ENCODE peak calls at places on chromosome 17, in nine cellular contexts. One of them, this sample, is unnamed.

GRCh38 chr17:45123930-45124796 is 8.2 kb downstream of the PLCD3 start:
- DNase-seq in neural progenitor cell: no peak
- DNase-seq in CD8-positive, alpha-beta memory T cell: no peak
- DNase-seq in uterus: peak; percentile 89
- DNase-seq in esophagus squamous epithelium: no peak
- DNase-seq in fibroblast of lung: peak; percentile 94
- DNase-seq in heart left ventricle: peak; percentile 38
- DNase-seq in neuronal stem cell: no peak
- DNase-seq in H9: peak; percentile 75
- DNase-seq in this sample: no peak

GRCh38 chr17:79095345-79096055 is 20.9 kb downstream of the ENGASE start:
- DNase-seq in neural progenitor cell: no peak
- DNase-seq in CD8-positive, alpha-beta memory T cell: no peak
- DNase-seq in heart left ventricle: no peak
- DNase-seq in neuronal stem cell: no peak
- DNase-seq in H9: no peak
- DNase-seq in fibroblast of lung: no peak
- DNase-seq in esophagus squamous epithelium: no peak
- DNase-seq in uterus: no peak
- DNase-seq in this sample: no peak

GRCh38 chr17:17681744-17682292 is 560 bp downstream of the RAI1 start:
- DNase-seq in heart left ventricle: peak; percentile 64
- DNase-seq in H9: no peak
- DNase-seq in fibroblast of lung: peak; percentile 30
- DNase-seq in neuronal stem cell: no peak
- DNase-seq in uterus: peak; percentile 55
- DNase-seq in esophagus squamous epithelium: no peak
- DNase-seq in CD8-positive, alpha-beta memory T cell: peak; percentile 43
- DNase-seq in neural progenitor cell: peak; percentile 68
- DNase-seq in this sample: peak; percentile 27

GRCh38 chr17:42059815-42060214 is 9.4 kb upstream of the C17orf113 start:
- DNase-seq in H9: no peak
- DNase-seq in CD8-positive, alpha-beta memory T cell: no peak
- DNase-seq in uterus: no peak
- DNase-seq in heart left ventricle: no peak
- DNase-seq in neural progenitor cell: peak; percentile 1
- DNase-seq in fibroblast of lung: no peak
- DNase-seq in esophagus squamous epithelium: no peak
- DNase-seq in neuronal stem cell: no peak
- DNase-seq in this sample: no peak

GRCh38 chr17:75843577-75844529 is at the start of gene UNC13D:
- DNase-seq in fibroblast of lung: no peak
- DNase-seq in esophagus squamous epithelium: no peak
- DNase-seq in uterus: no peak
- DNase-seq in neural progenitor cell: no peak
- DNase-seq in CD8-positive, alpha-beta memory T cell: peak; percentile 69
- DNase-seq in H9: peak; percentile 60
- DNase-seq in heart left ventricle: no peak
- DNase-seq in neuronal stem cell: no peak
- DNase-seq in this sample: peak; percentile 39

GRCh38 chr17:75698659-75699058 is 22.6 kb upstream of the ITGB4 start:
- DNase-seq in heart left ventricle: no peak
- DNase-seq in neuronal stem cell: no peak
- DNase-seq in uterus: no peak
- DNase-seq in H9: no peak
- DNase-seq in CD8-positive, alpha-beta memory T cell: no peak
- DNase-seq in esophagus squamous epithelium: no peak
- DNase-seq in neural progenitor cell: no peak
- DNase-seq in fibroblast of lung: no peak
- DNase-seq in this sample: no peak

GRCh38 chr17:67841992-67842391 is 16.7 kb downstream of the BPTF start:
- DNase-seq in fibroblast of lung: no peak
- DNase-seq in CD8-positive, alpha-beta memory T cell: no peak
- DNase-seq in heart left ventricle: no peak
- DNase-seq in uterus: no peak
- DNase-seq in esophagus squamous epithelium: no peak
- DNase-seq in neuronal stem cell: no peak
- DNase-seq in H9: no peak
- DNase-seq in neural progenitor cell: no peak
- DNase-seq in this sample: no peak

GRCh38 chr17:81665205-81666091 is 957 bp downstream of the OXLD1 start:
- DNase-seq in fibroblast of lung: peak; percentile 21
- DNase-seq in esophagus squamous epithelium: no peak
- DNase-seq in neural progenitor cell: peak; percentile 23
- DNase-seq in neuronal stem cell: no peak
- DNase-seq in uterus: no peak
- DNase-seq in H9: peak; percentile 35
- DNase-seq in heart left ventricle: no peak
- DNase-seq in CD8-positive, alpha-beta memory T cell: no peak
- DNase-seq in this sample: no peak

GRCh38 chr17:81086789-81087551 is 52.0 kb downstream of the BAIAP2 start:
- DNase-seq in heart left ventricle: no peak
- DNase-seq in esophagus squamous epithelium: no peak
- DNase-seq in neuronal stem cell: no peak
- DNase-seq in H9: no peak
- DNase-seq in neural progenitor cell: no peak
- DNase-seq in CD8-positive, alpha-beta memory T cell: no peak
- DNase-seq in uterus: no peak
- DNase-seq in fibroblast of lung: no peak
- DNase-seq in this sample: no peak

GRCh38 chr17:28720247-28720996 is 637 bp downstream of the RPL23A start:
- DNase-seq in fibroblast of lung: no peak
- DNase-seq in esophagus squamous epithelium: no peak
- DNase-seq in CD8-positive, alpha-beta memory T cell: peak; percentile 33
- DNase-seq in neural progenitor cell: no peak
- DNase-seq in neuronal stem cell: no peak
- DNase-seq in uterus: no peak
- DNase-seq in H9: no peak
- DNase-seq in heart left ventricle: no peak
- DNase-seq in this sample: no peak

GRCh38 chr17:60089097-60089844 is 10.6 kb upstream of the HEATR6 start:
- DNase-seq in CD8-positive, alpha-beta memory T cell: no peak
- DNase-seq in fibroblast of lung: no peak
- DNase-seq in esophagus squamous epithelium: no peak
- DNase-seq in heart left ventricle: no peak
- DNase-seq in neural progenitor cell: no peak
- DNase-seq in neuronal stem cell: no peak
- DNase-seq in uterus: no peak
- DNase-seq in H9: no peak
- DNase-seq in this sample: no peak

GRCh38 chr17:62626719-62627218 is 701 bp upstream of the MRC2 start:
- DNase-seq in uterus: peak; percentile 85
- DNase-seq in H9: peak; percentile 92
- DNase-seq in neural progenitor cell: peak; percentile 89
- DNase-seq in fibroblast of lung: peak; percentile 82
- DNase-seq in neuronal stem cell: peak; percentile 70
- DNase-seq in CD8-positive, alpha-beta memory T cell: no peak
- DNase-seq in heart left ventricle: peak; percentile 63
- DNase-seq in esophagus squamous epithelium: no peak
- DNase-seq in this sample: no peak

GRCh38 chr17:80664217-80664780 is 119.7 kb downstream of the RPTOR start:
- DNase-seq in esophagus squamous epithelium: no peak
- DNase-seq in neuronal stem cell: no peak
- DNase-seq in uterus: no peak
- DNase-seq in heart left ventricle: no peak
- DNase-seq in H9: no peak
- DNase-seq in fibroblast of lung: no peak
- DNase-seq in neural progenitor cell: no peak
- DNase-seq in CD8-positive, alpha-beta memory T cell: no peak
- DNase-seq in this sample: no peak

GRCh38 chr17:35144840-35145239 is 2.7 kb upstream of the NLE1 start:
- DNase-seq in H9: no peak
- DNase-seq in fibroblast of lung: no peak
- DNase-seq in heart left ventricle: no peak
- DNase-seq in uterus: no peak
- DNase-seq in neuronal stem cell: no peak
- DNase-seq in CD8-positive, alpha-beta memory T cell: no peak
- DNase-seq in esophagus squamous epithelium: no peak
- DNase-seq in neural progenitor cell: no peak
- DNase-seq in this sample: no peak

GRCh38 chr17:59257101-59257500 is 36.8 kb downstream of the GDPD1 start:
- DNase-seq in neural progenitor cell: no peak
- DNase-seq in fibroblast of lung: no peak
- DNase-seq in neuronal stem cell: no peak
- DNase-seq in esophagus squamous epithelium: no peak
- DNase-seq in heart left ventricle: no peak
- DNase-seq in uterus: no peak
- DNase-seq in H9: no peak
- DNase-seq in CD8-positive, alpha-beta memory T cell: no peak
- DNase-seq in this sample: no peak

GRCh38 chr17:3545151-3545550 is 12.5 kb downstream of the TRPV3 start:
- DNase-seq in esophagus squamous epithelium: no peak
- DNase-seq in H9: no peak
- DNase-seq in heart left ventricle: no peak
- DNase-seq in uterus: no peak
- DNase-seq in CD8-positive, alpha-beta memory T cell: no peak
- DNase-seq in fibroblast of lung: no peak
- DNase-seq in neuronal stem cell: no peak
- DNase-seq in neural progenitor cell: no peak
- DNase-seq in this sample: no peak

GRCh38 chr17:19979917-19980770 is 2.5 kb upstream of the AKAP10 start:
- DNase-seq in neuronal stem cell: no peak
- DNase-seq in fibroblast of lung: no peak
- DNase-seq in esophagus squamous epithelium: no peak
- DNase-seq in H9: peak; percentile 98
- DNase-seq in neural progenitor cell: peak; percentile 78
- DNase-seq in uterus: no peak
- DNase-seq in heart left ventricle: peak; percentile 42
- DNase-seq in CD8-positive, alpha-beta memory T cell: no peak
- DNase-seq in this sample: no peak

GRCh38 chr17:21678451-21679081 is 13.8 kb upstream of the KCNJ18 start:
- DNase-seq in esophagus squamous epithelium: no peak
- DNase-seq in neural progenitor cell: no peak
- DNase-seq in heart left ventricle: no peak
- DNase-seq in neuronal stem cell: no peak
- DNase-seq in fibroblast of lung: no peak
- DNase-seq in H9: no peak
- DNase-seq in uterus: no peak
- DNase-seq in CD8-positive, alpha-beta memory T cell: no peak
- DNase-seq in this sample: no peak
- H3K9me3 ChIP-seq in esophagus squamous epithelium: no peaks in the 10 kb centered on the region
- H3K9me3 ChIP-seq in neural progenitor cell: no peaks in the 10 kb centered on the region
- H3K9me3 ChIP-seq in heart left ventricle: no peaks in the 10 kb centered on the region
- H3K9me3 ChIP-seq in neuronal stem cell: peaks cover 26% of the 10 kb centered on the region
- H3K9me3 ChIP-seq in fibroblast of lung: no peaks in the 10 kb centered on the region
- H3K9me3 ChIP-seq in H9: peaks cover 64% of the 10 kb centered on the region
- H3K9me3 ChIP-seq in uterus: no peaks in the 10 kb centered on the region
- H3K9me3 ChIP-seq in CD8-positive, alpha-beta memory T cell: no peaks in the 10 kb centered on the region
- H3K9me3 ChIP-seq in this sample: no peaks in the 10 kb centered on the region

DNA sequence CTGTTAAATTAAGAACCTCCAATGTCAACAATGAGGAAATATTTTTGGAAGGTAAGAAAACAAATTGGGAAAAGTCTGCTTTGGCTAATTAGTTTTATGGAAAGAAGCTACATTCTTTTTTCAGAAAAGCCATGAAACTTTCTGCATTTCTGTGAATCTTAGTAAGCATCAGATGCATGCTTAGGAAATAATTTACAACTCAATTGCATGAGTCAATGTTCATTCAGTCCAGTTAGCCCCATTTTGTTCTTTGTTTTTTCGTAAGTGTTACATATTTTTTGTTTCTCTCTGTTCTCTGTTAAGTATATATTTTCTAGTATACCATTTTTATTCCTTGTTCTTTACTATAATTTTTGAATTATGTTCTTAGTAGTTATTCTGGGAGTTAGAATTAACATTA is 195.2 kb upstream of the KIF2B start:
- DNase-seq in fibroblast of lung: peak; percentile 80
- DNase-seq in uterus: no peak
- DNase-seq in heart left ventricle: no peak
- DNase-seq in esophagus squamous epithelium: no peak
- DNase-seq in H9: no peak
- DNase-seq in CD8-positive, alpha-beta memory T cell: no peak
- DNase-seq in neural progenitor cell: no peak
- DNase-seq in neuronal stem cell: no peak
- DNase-seq in this sample: no peak
- H3K9me3 ChIP-seq in fibroblast of lung: no peaks in the 10 kb centered on the region
- H3K9me3 ChIP-seq in uterus: no peaks in the 10 kb centered on the region
- H3K9me3 ChIP-seq in heart left ventricle: no peaks in the 10 kb centered on the region
- H3K9me3 ChIP-seq in esophagus squamous epithelium: no peaks in the 10 kb centered on the region
- H3K9me3 ChIP-seq in H9: no peaks in the 10 kb centered on the region
- H3K9me3 ChIP-seq in CD8-positive, alpha-beta memory T cell: no peaks in the 10 kb centered on the region
- H3K9me3 ChIP-seq in neural progenitor cell: no peaks in the 10 kb centered on the region
- H3K9me3 ChIP-seq in neuronal stem cell: no peaks in the 10 kb centered on the region
- H3K9me3 ChIP-seq in this sample: no peaks in the 10 kb centered on the region

DNA sequence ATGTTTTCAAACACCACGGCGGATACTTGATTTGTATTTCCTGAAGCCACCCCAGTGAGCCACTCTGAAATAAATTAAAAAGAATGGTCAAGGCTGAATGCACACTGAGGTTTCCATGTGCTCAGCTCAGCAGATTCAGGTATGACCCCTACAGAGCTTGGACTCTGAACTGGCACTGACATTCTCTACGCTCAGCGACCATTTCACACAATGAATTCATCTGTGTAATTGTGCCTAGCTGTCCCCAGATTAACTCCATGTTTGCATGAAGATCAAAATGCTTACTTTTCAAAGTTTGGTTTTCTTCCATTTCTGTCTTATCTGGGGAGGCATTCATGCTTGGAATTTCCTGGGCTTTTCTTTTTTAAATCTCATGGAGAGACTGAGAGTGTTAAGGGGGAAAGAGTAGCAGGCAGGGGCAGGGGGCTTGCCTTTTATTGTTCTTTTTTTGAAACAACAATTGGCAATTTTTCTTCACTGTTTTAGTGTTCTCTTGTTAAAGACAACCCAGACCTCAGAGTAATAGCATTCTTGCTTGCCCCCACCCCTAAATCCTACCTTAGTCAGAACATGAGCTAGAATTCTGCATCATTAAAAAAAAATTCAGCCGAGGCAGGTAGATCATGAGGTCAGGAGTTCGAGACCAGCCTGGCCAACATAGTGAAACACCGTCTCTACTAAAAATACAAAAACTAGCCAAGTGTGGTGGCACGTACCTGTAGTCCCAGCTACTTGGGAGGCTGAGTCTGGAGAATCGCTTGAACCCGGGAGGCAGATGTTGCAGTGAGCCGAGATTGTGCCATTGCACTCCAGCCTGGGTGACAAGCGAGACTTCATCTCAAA is 85.5 kb upstream of the HNF1B start:
- DNase-seq in uterus: no peak
- DNase-seq in heart left ventricle: no peak
- DNase-seq in fibroblast of lung: no peak
- DNase-seq in esophagus squamous epithelium: no peak
- DNase-seq in neural progenitor cell: no peak
- DNase-seq in neuronal stem cell: no peak
- DNase-seq in CD8-positive, alpha-beta memory T cell: no peak
- DNase-seq in H9: no peak
- DNase-seq in this sample: no peak
- H3K9me3 ChIP-seq in uterus: no peaks in the 10 kb centered on the region
- H3K9me3 ChIP-seq in heart left ventricle: no peaks in the 10 kb centered on the region
- H3K9me3 ChIP-seq in fibroblast of lung: no peaks in the 10 kb centered on the region
- H3K9me3 ChIP-seq in esophagus squamous epithelium: no peaks in the 10 kb centered on the region
- H3K9me3 ChIP-seq in neural progenitor cell: no peaks in the 10 kb centered on the region
- H3K9me3 ChIP-seq in neuronal stem cell: no peaks in the 10 kb centered on the region
- H3K9me3 ChIP-seq in CD8-positive, alpha-beta memory T cell: no peaks in the 10 kb centered on the region
- H3K9me3 ChIP-seq in H9: no peaks in the 10 kb centered on the region
- H3K9me3 ChIP-seq in this sample: no peaks in the 10 kb centered on the region

DNA sequence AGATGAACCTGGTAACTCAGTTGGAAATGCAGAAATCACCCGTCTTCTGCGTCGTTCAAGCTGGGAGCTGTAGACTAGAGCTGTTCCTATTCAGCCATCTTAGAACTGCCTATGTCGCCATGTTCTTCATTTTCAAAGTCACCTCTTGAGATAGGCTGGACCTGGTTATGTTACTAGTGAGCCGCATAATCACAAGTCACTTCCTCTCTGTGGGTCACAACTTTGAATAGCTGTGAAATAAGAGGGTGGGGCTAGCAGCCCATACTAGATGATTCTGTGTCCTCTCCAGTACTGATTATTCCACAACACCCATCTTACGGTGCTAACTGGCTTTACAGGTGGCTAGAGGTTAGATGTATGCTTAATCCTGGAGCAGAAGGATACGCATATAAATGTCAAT is 74.2 kb downstream of the VPS53 start:
- DNase-seq in uterus: no peak
- DNase-seq in H9: no peak
- DNase-seq in CD8-positive, alpha-beta memory T cell: peak; percentile 3
- DNase-seq in neuronal stem cell: no peak
- DNase-seq in neural progenitor cell: no peak
- DNase-seq in esophagus squamous epithelium: no peak
- DNase-seq in fibroblast of lung: no peak
- DNase-seq in heart left ventricle: no peak
- DNase-seq in this sample: no peak
- H3K9me3 ChIP-seq in uterus: no peaks in the 10 kb centered on the region
- H3K9me3 ChIP-seq in H9: peaks cover 11% of the 10 kb centered on the region
- H3K9me3 ChIP-seq in CD8-positive, alpha-beta memory T cell: no peaks in the 10 kb centered on the region
- H3K9me3 ChIP-seq in neuronal stem cell: peaks cover 9% of the 10 kb centered on the region
- H3K9me3 ChIP-seq in neural progenitor cell: no peaks in the 10 kb centered on the region
- H3K9me3 ChIP-seq in esophagus squamous epithelium: no peaks in the 10 kb centered on the region
- H3K9me3 ChIP-seq in fibroblast of lung: no peaks in the 10 kb centered on the region
- H3K9me3 ChIP-seq in heart left ventricle: no peaks in the 10 kb centered on the region
- H3K9me3 ChIP-seq in this sample: no peaks in the 10 kb centered on the region

This sample was measured in T-helper 17 cell.